ENCODE peak calls at places on chromosomes 1 and 21, in four cellular contexts. One of them, this sample, is unnamed.

GRCh38 chr1:110460253-110461220 is 9.6 kb downstream of the PROK1 start:
- DNase-seq in neural progenitor cell: peak
- DNase-seq in AG20443: peak
- DNase-seq in LoVo: peak
- DNase-seq in this sample: peak

GRCh38 chr1:78375996-78376395 is 114.8 kb upstream of the PTGFR start:
- DNase-seq in neural progenitor cell: no peak
- DNase-seq in AG20443: peak
- DNase-seq in LoVo: no peak
- DNase-seq in this sample: no peak

GRCh38 chr1:61083799-61084385 is 1.5 kb downstream of the NFIA start:
- DNase-seq in neural progenitor cell: no peak
- DNase-seq in AG20443: no peak
- DNase-seq in LoVo: no peak
- DNase-seq in this sample: peak

GRCh38 chr21:16837319-16837718 is 675.5 kb upstream of the CXADR start:
- DNase-seq in neural progenitor cell: no peak
- DNase-seq in AG20443: peak
- DNase-seq in LoVo: no peak
- DNase-seq in this sample: no peak

GRCh38 chr1:165645654-165646366 is 14.8 kb downstream of the MGST3 start:
- DNase-seq in neural progenitor cell: no peak
- DNase-seq in AG20443: no peak
- DNase-seq in LoVo: peak
- DNase-seq in this sample: peak

GRCh38 chr1:201540846-201541735 is 2.2 kb downstream of the NAV1 start:
- DNase-seq in neural progenitor cell: no peak
- DNase-seq in AG20443: no peak
- DNase-seq in LoVo: no peak
- DNase-seq in this sample: no peak

GRCh38 chr1:194043984-194044755 is 857.8 kb upstream of the B3GALT2 start:
- DNase-seq in neural progenitor cell: no peak
- DNase-seq in AG20443: no peak
- DNase-seq in LoVo: no peak
- DNase-seq in this sample: no peak

GRCh38 chr1:228691926-228692325 is 43.4 kb upstream of the RHOU start:
- DNase-seq in neural progenitor cell: peak
- DNase-seq in AG20443: peak
- DNase-seq in LoVo: peak
- DNase-seq in this sample: peak

GRCh38 chr21:34580181-34580700 is 34.7 kb downstream of the RCAN1 start:
- DNase-seq in neural progenitor cell: no peak
- DNase-seq in AG20443: peak
- DNase-seq in LoVo: no peak
- DNase-seq in this sample: no peak

GRCh38 chr1:214604543-214604942 is 1.5 kb downstream of the CENPF start:
- DNase-seq in neural progenitor cell: no peak
- DNase-seq in AG20443: peak
- DNase-seq in LoVo: no peak
- DNase-seq in this sample: peak

GRCh38 chr1:244049142-244049968 is 1.7 kb upstream of the ZBTB18 start:
- DNase-seq in neural progenitor cell: peak
- DNase-seq in AG20443: peak
- DNase-seq in LoVo: no peak
- DNase-seq in this sample: peak

GRCh38 chr1:164813781-164814180 is 254.8 kb downstream of the PBX1 start:
- DNase-seq in neural progenitor cell: no peak
- DNase-seq in AG20443: no peak
- DNase-seq in LoVo: no peak
- DNase-seq in this sample: no peak

GRCh38 chr1:81449786-81450185 is 350.9 kb upstream of the ADGRL2 start:
- DNase-seq in neural progenitor cell: no peak
- DNase-seq in AG20443: no peak
- DNase-seq in LoVo: no peak
- DNase-seq in this sample: peak

GRCh38 chr1:209707308-209707707 is 2.7 kb downstream of the HSD11B1 start:
- DNase-seq in neural progenitor cell: no peak
- DNase-seq in AG20443: no peak
- DNase-seq in LoVo: no peak
- DNase-seq in this sample: no peak